ENCODE peak calls at places on chromosome 17, in seven cellular contexts. Q is CD4-positive, CD25-positive, alpha-beta regulatory T cell; A is brain microvascular endothelial cell; K is effector memory CD4-positive, alpha-beta T cell; T is GM23248; Y is H1; X is cardiac muscle cell. P is an unnamed sample.

GRCh38 chr17:69516911-69517310 is 102.4 kb downstream of the MAP2K6 start:
- DNase-seq in T (no peak), Q (no peak), K (no peak), A (no peak), Y (no peak), X (no peak), P (peak; percentile 95)

GRCh38 chr17:58052951-58053715 is 30.1 kb upstream of the DYNLL2 start:
- DNase-seq in Q (no peak), X (no peak), Y (no peak), K (no peak), A (no peak), T (peak; percentile 51), P (no peak)

GRCh38 chr17:77888242-77889134 is 70.0 kb upstream of the TNRC6C start:
- DNase-seq in T (peak; percentile 45), Y (no peak), X (no peak), K (no peak), Q (no peak), A (no peak), P (no peak)

GRCh38 chr17:22669721-22670120 is 977.4 kb downstream of the KCNJ18 start:
- DNase-seq in X (no peak), K (no peak), A (no peak), Y (no peak), T (peak; percentile 46), Q (no peak), P (no peak)

GRCh38 chr17:28506763-28507487 is 777 bp downstream of the FOXN1 start:
- DNase-seq in Q (no peak), X (no peak), A (no peak), T (no peak), Y (no peak), K (no peak), P (no peak)

GRCh38 chr17:15346196-15346595 is 4.8 kb upstream of the TEKT3 start:
- DNase-seq in K (no peak), Y (no peak), Q (no peak), A (no peak), X (no peak), T (no peak), P (no peak)

GRCh38 chr17:27577124-27577761 is 53.7 kb upstream of the LGALS9 start:
- DNase-seq in K (no peak), Q (no peak), A (peak; percentile 66), Y (no peak), X (peak; percentile 66), T (peak; percentile 82), P (no peak)

GRCh38 chr17:429589-429988 is 77.0 kb upstream of the RPH3AL start:
- DNase-seq in X (no peak), K (no peak), A (no peak), Y (no peak), T (no peak), Q (no peak), P (no peak)

GRCh38 chr17:30954046-30954805 is 16.6 kb upstream of the RNF135 start:
- DNase-seq in X (no peak), K (no peak), T (no peak), A (peak; percentile 16), Q (no peak), Y (no peak), P (no peak)

GRCh38 chr17:28951428-28951990 is at the start of gene PHF12:
- DNase-seq in T (peak; percentile 100), A (peak; percentile 100), X (peak; percentile 100), K (peak; percentile 100), Q (peak; percentile 100), Y (peak; percentile 100), P (peak; percentile 100)

GRCh38 chr17:60170835-60171752 is 21.3 kb downstream of the CA4 start:
- DNase-seq in A (no peak), K (no peak), X (no peak), Q (no peak), T (peak; percentile 46), Y (no peak), P (no peak)

GRCh38 chr17:65564793-65565192 is 3.3 kb upstream of the AXIN2 start:
- DNase-seq in X (peak; percentile 46), Y (no peak), A (no peak), T (no peak), K (no peak), Q (no peak), P (no peak)

GRCh38 chr17:6755281-6755680 is 565 bp upstream of the XAF1 start:
- DNase-seq in K (no peak), Q (no peak), Y (no peak), X (no peak), T (peak; percentile 82), A (no peak), P (no peak)

GRCh38 chr17:17146791-17147406 is 59.2 kb downstream of the PLD6 start:
- DNase-seq in A (no peak), K (no peak), Q (no peak), T (peak; percentile 44), Y (no peak), X (no peak), P (peak; percentile 74)

GRCh38 chr17:77449908-77450741 is 309.4 kb downstream of the SEC14L1 start:
- DNase-seq in X (peak; percentile 59), A (peak; percentile 71), Y (no peak), K (no peak), Q (no peak), T (peak; percentile 78), P (peak; percentile 87)

GRCh38 chr17:63222655-63223054 is 223.5 kb downstream of the CYB561 start:
- DNase-seq in A (peak; percentile 10), Q (no peak), Y (no peak), X (no peak), K (no peak), T (peak; percentile 8), P (no peak)

GRCh38 chr17:10384175-10384574 is 11.4 kb upstream of the MYH13 start:
- DNase-seq in Y (no peak), T (peak; percentile 9), K (no peak), X (peak; percentile 34), Q (no peak), A (no peak), P (no peak)

GRCh38 chr17:71975998-71976649 is 144.7 kb upstream of the SOX9 start:
- DNase-seq in Y (no peak), X (no peak), Q (no peak), T (peak; percentile 100), K (no peak), A (peak; percentile 95), P (no peak)

GRCh38 chr17:36722121-36722902 is 120.9 kb downstream of the MRM1 start:
- DNase-seq in Q (peak; percentile 62), T (peak; percentile 42), A (no peak), X (peak; percentile 87), Y (no peak), K (peak; percentile 49), P (peak; percentile 89)

GRCh38 chr17:81245024-81245664 is 6.0 kb downstream of the NDUFAF8 start:
- DNase-seq in X (no peak), A (peak; percentile 31), K (no peak), T (peak; percentile 36), Q (no peak), Y (no peak), P (peak; percentile 48)

GRCh38 chr17:15479697-15480096 is 12.3 kb upstream of the CDRT4 start:
- DNase-seq in Y (no peak), T (no peak), K (no peak), X (no peak), A (no peak), Q (no peak), P (no peak)

GRCh38 chr17:27621557-27621956 is 9.4 kb upstream of the LGALS9 start:
- DNase-seq in K (no peak), X (no peak), T (no peak), A (no peak), Y (no peak), Q (no peak), P (no peak)

DNA sequence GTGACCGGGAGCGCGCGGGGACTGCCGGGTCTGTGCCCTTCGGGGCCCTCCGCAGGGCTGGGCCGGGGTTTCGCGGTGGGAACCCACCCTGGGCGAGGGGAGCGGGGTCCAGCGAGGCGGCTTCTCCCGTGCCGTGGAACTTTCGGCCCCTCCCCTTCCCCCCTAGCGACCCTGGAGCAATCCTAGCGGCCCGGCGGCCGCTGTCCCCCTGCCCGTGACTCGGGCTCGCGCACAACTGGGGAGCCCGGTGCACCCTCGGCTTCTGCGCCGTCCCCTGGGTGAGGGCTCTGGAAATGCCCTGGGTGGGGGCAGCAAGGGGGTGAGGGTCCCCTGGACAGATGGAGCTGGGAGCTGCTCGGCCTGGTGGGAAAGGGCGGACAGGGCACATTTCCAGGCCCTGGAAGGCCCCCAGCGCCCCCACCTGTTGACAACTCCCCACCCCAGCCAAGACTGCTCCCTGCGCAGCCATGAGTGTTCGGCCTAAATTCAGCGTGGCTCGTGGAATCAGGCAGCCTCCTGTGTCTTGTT is 562 bp downstream of the UTS2R start:
- DNase-seq in Q (no peak), A (no peak), Y (no peak), K (no peak), T (no peak), X (no peak), P (no peak)
- H3K27ac ChIP-seq in Q (no peak overlapping the region), A (no peak overlapping the region), Y (no peak overlapping the region), K (no peak overlapping the region), T (no peak overlapping the region), X (no peak overlapping the region), P (no peak overlapping the region)

DNA sequence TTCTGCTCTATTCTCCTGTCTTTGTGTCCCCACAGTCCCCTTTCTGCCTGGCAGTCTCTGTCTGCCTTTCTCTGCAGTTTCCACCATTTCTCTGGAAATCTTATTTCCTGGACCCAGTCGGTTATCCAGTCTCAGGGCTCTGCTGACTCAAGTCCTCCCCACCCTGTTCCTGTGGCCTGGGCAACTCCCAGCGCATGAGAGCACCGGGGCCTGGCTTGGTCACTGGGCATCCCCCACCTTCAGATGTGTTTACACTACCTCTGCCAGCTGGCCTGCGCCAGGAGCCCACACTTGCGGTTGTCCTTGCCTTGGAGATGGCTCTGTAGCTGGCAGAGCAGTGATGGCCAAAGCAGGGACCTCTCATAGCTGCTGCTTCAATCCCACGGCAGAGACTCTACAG is 17.2 kb downstream of the GUCY2D start:
- DNase-seq in T (peak; percentile 76), Y (no peak), A (no peak), Q (no peak), X (no peak), K (no peak), P (no peak)
- H3K27ac ChIP-seq in T (no peak overlapping the region), Y (no peak overlapping the region), A (no peak overlapping the region), Q (no peak overlapping the region), X (no peak overlapping the region), K (no peak overlapping the region), P (no peak overlapping the region)

DNA sequence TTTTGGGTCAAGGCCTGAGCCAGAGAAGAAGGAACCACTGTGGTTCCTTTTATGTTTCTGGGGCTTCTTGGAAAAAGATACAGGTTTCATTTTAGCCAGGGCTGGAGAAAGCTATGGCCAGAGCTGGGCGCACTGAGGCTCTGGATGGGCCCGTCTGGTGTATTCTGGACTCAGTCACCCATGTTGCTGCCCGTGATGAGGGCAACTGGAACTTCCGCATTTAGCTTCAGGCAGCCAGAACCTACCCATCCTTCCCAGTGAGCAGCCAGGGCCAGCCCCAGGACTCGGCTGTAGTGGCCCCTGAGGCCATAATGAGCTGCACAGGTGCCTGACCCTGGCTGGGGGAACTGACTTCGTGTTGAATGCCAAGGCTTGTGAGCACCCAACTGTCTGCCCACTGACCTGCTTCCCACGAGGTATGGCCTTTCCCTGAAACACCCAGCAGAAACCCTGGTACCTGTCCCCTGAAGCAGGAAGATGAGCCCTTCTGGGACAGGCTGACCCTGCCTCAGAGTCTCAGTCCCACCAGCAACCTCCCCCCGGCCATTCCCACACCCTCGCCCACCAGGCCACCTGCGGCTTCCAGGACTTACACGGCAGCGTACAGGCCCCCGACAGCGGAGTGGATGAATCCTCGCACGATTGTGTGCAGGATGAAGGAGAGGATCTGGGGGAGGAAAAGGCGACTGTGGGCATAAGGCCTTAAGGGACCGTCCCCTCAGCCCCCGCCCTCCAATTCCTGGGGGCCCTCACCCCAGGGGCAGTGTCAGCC is 15.3 kb upstream of the PITPNA start:
- DNase-seq in Q (no peak), T (no peak), Y (no peak), K (no peak), X (no peak), A (no peak), P (peak; percentile 59)
- H3K27ac ChIP-seq in Q (no peak overlapping the region), T (peak overlapping the region; percentile 81), Y (no peak overlapping the region), K (no peak overlapping the region), X (no peak overlapping the region), A (no peak overlapping the region), P (peak overlapping the region; percentile 5)

GRCh38 chr17:61203765-61204164 is 195.9 kb upstream of the TBX2 start:
- DNase-seq in X (no peak), Y (no peak), A (no peak), Q (no peak), T (no peak), K (no peak), P (no peak)
- H3K27ac ChIP-seq in X (peak overlapping the region; percentile 15), Y (no peak overlapping the region), A (no peak overlapping the region), Q (no peak overlapping the region), T (no peak overlapping the region), K (no peak overlapping the region), P (no peak overlapping the region)

P was measured in Karpas-422.